ENCODE peak calls at places on chromosomes 13 and 19, in ten cellular contexts. C is NCI-H510A treated with DMSO at 0.1 percent for 48 hours; S is M059J; V is breast epithelium; Y is T-helper 17 cell; W is left lung; L is T1000; G is A673; B is CD8-positive, alpha-beta T cell; A is aorta. X is an unnamed sample.

GRCh38 chr19:28351761-28352160 is 861.2 kb downstream of the UQCRFS1 start:
- DNase-seq in W (no peak), V (no peak), B (no peak), C (no peak), A (no peak), Y (no peak), L (no peak), S (no peak), G (no peak), X (no peak)

GRCh38 chr13:33882804-33883203 is 64.9 kb downstream of the RFC3 start:
- DNase-seq in B (no peak), G (no peak), L (no peak), C (no peak), S (no peak), V (no peak), A (no peak), Y (no peak), W (no peak), X (no peak)

GRCh38 chr13:21735621-21736401 is 64.9 kb downstream of the FGF9 start:
- DNase-seq in L (no peak), G (no peak), W (no peak), C (peak), V (no peak), Y (no peak), B (no peak), A (no peak), S (no peak), X (no peak)

GRCh38 chr13:19836472-19836871 is 27.0 kb downstream of the ZMYM5 start:
- DNase-seq in V (no peak), L (no peak), S (peak), C (no peak), A (no peak), G (no peak), B (no peak), Y (no peak), W (no peak), X (no peak)

GRCh38 chr19:18020212-18021067 is 12.5 kb downstream of the ARRDC2 start:
- DNase-seq in W (peak), V (peak), A (peak), Y (no peak), L (no peak), C (no peak), B (no peak), G (no peak), S (peak), X (no peak)

GRCh38 chr13:79548886-79549285 is 67.9 kb downstream of the NDFIP2 start:
- DNase-seq in A (no peak), Y (no peak), G (peak), W (no peak), B (no peak), C (no peak), L (no peak), S (peak), V (no peak), X (no peak)

GRCh38 chr19:6971366-6971765 is 49.9 kb downstream of the MBD3L2B start:
- DNase-seq in A (no peak), L (no peak), G (no peak), Y (no peak), C (no peak), V (no peak), B (no peak), S (peak), W (no peak), X (no peak)

GRCh38 chr19:40962460-40962961 is 28.6 kb upstream of the CYP2B6 start:
- DNase-seq in V (no peak), C (no peak), W (no peak), L (no peak), G (no peak), S (peak), B (no peak), A (no peak), Y (no peak), X (no peak)

GRCh38 chr13:110312669-110313031 is 5.6 kb downstream of the COL4A2 start:
- DNase-seq in B (no peak), C (no peak), Y (no peak), S (peak), W (no peak), G (no peak), V (peak), L (peak), A (no peak), X (no peak)

GRCh38 chr13:27406178-27406939 is 18.1 kb upstream of the GTF3A start:
- DNase-seq in Y (no peak), L (no peak), W (no peak), S (peak), A (no peak), C (peak), B (no peak), G (peak), V (no peak), X (peak)

GRCh38 chr19:52722062-52723005 is 12.5 kb downstream of the ZNF611 start:
- DNase-seq in V (no peak), S (peak), A (no peak), C (no peak), W (no peak), Y (no peak), L (peak), B (no peak), G (no peak), X (no peak)